ENCODE peak calls at places on chromosomes 12 and 14, in eight cellular contexts. G, Q, O, I, R, N, J and A are unnamed samples.

GRCh38 chr12:81416571-81416970 is 338.7 kb downstream of the ACSS3 start:
- DNase-seq in I (no peak), O (no peak), N (no peak), G (no peak), Q (no peak), J (no peak), R (no peak), A (no peak)

GRCh38 chr14:76765461-76765931 is 4.2 kb downstream of the VASH1 start:
- DNase-seq in J (no peak), R (no peak), O (no peak), Q (no peak), G (no peak), I (no peak), N (no peak), A (no peak)

GRCh38 chr14:73744874-73745529 is 30.8 kb upstream of the PNMA1 start:
- DNase-seq in Q (peak), I (no peak), R (no peak), G (peak), O (no peak), N (no peak), J (peak), A (no peak)

GRCh38 chr12:115661103-115661502 is 616.4 kb downstream of the MED13L start:
- DNase-seq in Q (no peak), R (no peak), O (no peak), G (no peak), N (no peak), J (peak), I (no peak), A (peak)

GRCh38 chr12:117674313-117674712 is 294.5 kb downstream of the KSR2 start:
- DNase-seq in Q (no peak), G (no peak), I (no peak), R (no peak), O (no peak), N (no peak), J (no peak), A (no peak)

GRCh38 chr14:34539407-34540180 is at the start of gene EAPP:
- DNase-seq in O (peak), Q (peak), J (peak), I (peak), G (peak), N (peak), R (peak), A (peak)

GRCh38 chr14:22213110-22213509 is 375.9 kb downstream of the DAD1 start:
- DNase-seq in Q (no peak), I (no peak), G (no peak), R (no peak), N (no peak), O (no peak), J (no peak), A (no peak)

GRCh38 chr14:58899317-58899713 is 261.6 kb downstream of the DACT1 start:
- DNase-seq in Q (no peak), R (no peak), I (peak), O (no peak), J (no peak), N (no peak), G (no peak), A (peak)

GRCh38 chr12:108798551-108799221 is 58.7 kb downstream of the SSH1 start:
- DNase-seq in J (no peak), R (no peak), I (no peak), Q (no peak), G (no peak), O (no peak), N (no peak), A (peak)

GRCh38 chr12:42691991-42692557 is 102.5 kb upstream of the PRICKLE1 start:
- DNase-seq in R (no peak), J (no peak), Q (no peak), I (no peak), G (no peak), N (peak), O (no peak), A (no peak)

GRCh38 chr14:95217391-95217900 is 60.1 kb upstream of the DICER1 start:
- DNase-seq in G (no peak), O (no peak), R (no peak), I (no peak), J (no peak), Q (no peak), N (peak), A (no peak)

GRCh38 chr12:113306382-113306781 is 28.5 kb downstream of the SLC8B1 start:
- DNase-seq in N (peak), I (no peak), G (no peak), J (no peak), R (no peak), O (no peak), Q (no peak), A (peak)

GRCh38 chr14:31291210-31291609 is 83.6 kb upstream of the HECTD1 start:
- DNase-seq in Q (no peak), O (no peak), R (no peak), I (no peak), N (no peak), J (no peak), G (no peak), A (no peak)

GRCh38 chr14:42428996-42429395 is 822.3 kb downstream of the LRFN5 start:
- DNase-seq in R (no peak), G (no peak), I (no peak), O (no peak), Q (no peak), J (no peak), N (no peak), A (no peak)

GRCh38 chr12:19227880-19228210 is 98.3 kb downstream of the PLEKHA5 start:
- DNase-seq in Q (no peak), G (no peak), J (no peak), I (no peak), O (no peak), R (no peak), N (no peak), A (no peak)

GRCh38 chr12:84604541-84604940 is 308.1 kb downstream of the SLC6A15 start:
- DNase-seq in I (peak), Q (no peak), G (no peak), O (no peak), J (no peak), N (no peak), R (no peak), A (no peak)

GRCh38 chr12:94020335-94020734 is 128.0 kb upstream of the PLXNC1 start:
- DNase-seq in R (no peak), N (no peak), I (no peak), O (no peak), G (no peak), J (no peak), Q (no peak), A (no peak)
- H3K4me3 ChIP-seq in R (no peak), N (no peak), I (no peak), O (no peak), G (no peak), J (no peak), Q (no peak), A (no peak)

GRCh38 chr12:110849748-110850403 is 3.1 kb downstream of the CCDC63 start:
- DNase-seq in O (no peak), G (no peak), Q (no peak), N (no peak), R (no peak), J (no peak), I (no peak), A (no peak)

GRCh38 chr12:110853856-110854255 is 7.1 kb downstream of the CCDC63 start:
- DNase-seq in N (peak), J (no peak), I (no peak), G (no peak), Q (no peak), R (no peak), O (no peak), A (no peak)

GRCh38 chr12:110848524-110848923 is 1.7 kb downstream of the CCDC63 start:
- DNase-seq in J (no peak), G (no peak), R (no peak), Q (no peak), I (no peak), O (no peak), N (no peak), A (no peak)

GRCh38 chr12:110846615-110847566 is at the start of gene CCDC63:
- DNase-seq in R (peak), N (no peak), Q (peak), I (no peak), O (peak), J (peak), G (peak), A (peak)

GRCh38 chr12:110850762-110851161 is 4.0 kb downstream of the CCDC63 start:
- DNase-seq in Q (no peak), G (no peak), I (no peak), O (no peak), N (no peak), J (no peak), R (no peak), A (no peak)
- H3K4me3 ChIP-seq in Q (no peak), G (no peak), I (no peak), O (no peak), N (no peak), J (no peak), R (no peak), A (no peak)

GRCh38 chr12:46661161-46661845 is 164.5 kb downstream of the SLC38A4 start:
- DNase-seq in I (peak), N (peak), G (no peak), Q (no peak), R (peak), J (no peak), O (peak), A (peak)

GRCh38 chr12:46659032-46659703 is 166.6 kb downstream of the SLC38A4 start:
- DNase-seq in R (no peak), J (no peak), I (no peak), O (no peak), G (no peak), Q (no peak), N (no peak), A (no peak)

GRCh38 chr12:46660276-46660675 is 165.5 kb downstream of the SLC38A4 start:
- DNase-seq in R (no peak), I (no peak), G (no peak), Q (no peak), O (no peak), N (no peak), J (no peak), A (no peak)

GRCh38 chr12:46659844-46660243 is 166.0 kb downstream of the SLC38A4 start:
- DNase-seq in R (no peak), Q (no peak), O (no peak), G (no peak), N (no peak), I (no peak), J (no peak), A (no peak)

GRCh38 chr12:46660719-46661118 is 165.1 kb downstream of the SLC38A4 start:
- DNase-seq in J (no peak), Q (no peak), R (no peak), O (no peak), G (no peak), N (no peak), I (no peak), A (no peak)
- H3K4me3 ChIP-seq in J (no peak), Q (no peak), R (no peak), O (no peak), G (no peak), N (no peak), I (no peak), A (no peak)

GRCh38 chr12:111408686-111409402 is 3.1 kb downstream of the SH2B3 start:
- DNase-seq in J (no peak), G (no peak), O (no peak), Q (no peak), N (no peak), R (no peak), I (no peak), A (no peak)
- H3K4me3 ChIP-seq in J (no peak), G (no peak), O (peak), Q (peak), N (no peak), R (peak), I (peak), A (peak)

DNA sequence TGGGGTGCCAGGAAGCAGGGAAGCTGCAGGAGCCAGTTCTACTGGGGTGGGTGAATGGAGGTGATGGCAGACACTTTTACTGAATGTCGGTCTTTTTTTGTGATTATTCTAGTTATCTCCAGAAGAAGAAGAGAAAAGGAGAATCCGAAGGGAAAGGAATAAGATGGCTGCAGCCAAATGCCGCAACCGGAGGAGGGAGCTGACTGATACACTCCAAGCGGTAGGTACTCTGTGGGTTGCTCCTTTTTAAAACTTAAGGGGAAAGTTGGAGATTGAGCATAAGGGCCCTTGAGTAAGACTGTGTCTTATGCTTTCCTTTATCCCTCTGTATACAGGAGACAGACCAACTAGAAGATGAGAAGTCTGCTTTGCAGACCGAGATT is 1.8 kb downstream of the FOS start:
- DNase-seq in N (no peak), G (no peak), R (no peak), O (no peak), J (no peak), Q (no peak), I (no peak), A (no peak)
- H3K4me3 ChIP-seq in N (no peak), G (peak), R (no peak), O (peak), J (peak), Q (peak), I (peak), A (peak)